ENCODE peak calls at places on chromosomes 1 and 21, in seven cellular contexts. One of them, this sample, is unnamed.

GRCh38 chr1:100671604-100672003 is 47.9 kb upstream of the VCAM1 start:
- DNase-seq in H7: no peak
- DNase-seq in psoas muscle: no peak
- DNase-seq in activated CD4-positive, alpha-beta T cell treated with anti-CD3 and anti-CD28 coated beads, Interleukin-2, amount 10 ng/mL, durations not matched to agents 24 days and 14 days: no peak
- DNase-seq in activated effector memory CD4-positive, alpha-beta T cell treated with anti-CD3 and anti-CD28 coated beads, Interleukin-2, amount 50 U/mL, for 16 hours: no peak
- DNase-seq in hypothalamus: no peak
- DNase-seq in OCI-LY7: no peak
- DNase-seq in this sample: no peak

GRCh38 chr1:190416239-190416638 is 61.4 kb downstream of the BRINP3 start:
- DNase-seq in activated effector memory CD4-positive, alpha-beta T cell treated with anti-CD3 and anti-CD28 coated beads, Interleukin-2, amount 50 U/mL, for 16 hours: no peak
- DNase-seq in OCI-LY7: no peak
- DNase-seq in psoas muscle: no peak
- DNase-seq in activated CD4-positive, alpha-beta T cell treated with anti-CD3 and anti-CD28 coated beads, Interleukin-2, amount 10 ng/mL, durations not matched to agents 24 days and 14 days: no peak
- DNase-seq in H7: no peak
- DNase-seq in hypothalamus: no peak
- DNase-seq in this sample: no peak

GRCh38 chr1:8211620-8212442 is 106.1 kb upstream of the SLC45A1 start:
- DNase-seq in hypothalamus: no peak
- DNase-seq in OCI-LY7: no peak
- DNase-seq in activated CD4-positive, alpha-beta T cell treated with anti-CD3 and anti-CD28 coated beads, Interleukin-2, amount 10 ng/mL, durations not matched to agents 24 days and 14 days: peak; percentile 69
- DNase-seq in activated effector memory CD4-positive, alpha-beta T cell treated with anti-CD3 and anti-CD28 coated beads, Interleukin-2, amount 50 U/mL, for 16 hours: no peak
- DNase-seq in psoas muscle: peak; percentile 66
- DNase-seq in H7: no peak
- DNase-seq in this sample: no peak

GRCh38 chr1:221766210-221766609 is 24.3 kb upstream of the DUSP10 start:
- DNase-seq in OCI-LY7: no peak
- DNase-seq in psoas muscle: no peak
- DNase-seq in activated CD4-positive, alpha-beta T cell treated with anti-CD3 and anti-CD28 coated beads, Interleukin-2, amount 10 ng/mL, durations not matched to agents 24 days and 14 days: no peak
- DNase-seq in activated effector memory CD4-positive, alpha-beta T cell treated with anti-CD3 and anti-CD28 coated beads, Interleukin-2, amount 50 U/mL, for 16 hours: no peak
- DNase-seq in hypothalamus: no peak
- DNase-seq in H7: no peak
- DNase-seq in this sample: no peak

GRCh38 chr1:22747735-22748073 is 37.1 kb downstream of the EPHB2 start:
- DNase-seq in activated CD4-positive, alpha-beta T cell treated with anti-CD3 and anti-CD28 coated beads, Interleukin-2, amount 10 ng/mL, durations not matched to agents 24 days and 14 days: no peak
- DNase-seq in hypothalamus: no peak
- DNase-seq in OCI-LY7: no peak
- DNase-seq in psoas muscle: no peak
- DNase-seq in activated effector memory CD4-positive, alpha-beta T cell treated with anti-CD3 and anti-CD28 coated beads, Interleukin-2, amount 50 U/mL, for 16 hours: no peak
- DNase-seq in H7: no peak
- DNase-seq in this sample: no peak

GRCh38 chr1:18599704-18600103 is 30.9 kb upstream of the PAX7 start:
- DNase-seq in H7: no peak
- DNase-seq in hypothalamus: no peak
- DNase-seq in activated effector memory CD4-positive, alpha-beta T cell treated with anti-CD3 and anti-CD28 coated beads, Interleukin-2, amount 50 U/mL, for 16 hours: no peak
- DNase-seq in OCI-LY7: no peak
- DNase-seq in psoas muscle: no peak
- DNase-seq in activated CD4-positive, alpha-beta T cell treated with anti-CD3 and anti-CD28 coated beads, Interleukin-2, amount 10 ng/mL, durations not matched to agents 24 days and 14 days: no peak
- DNase-seq in this sample: no peak

GRCh38 chr21:34603002-34603709 is 11.8 kb downstream of the RCAN1 start:
- DNase-seq in activated CD4-positive, alpha-beta T cell treated with anti-CD3 and anti-CD28 coated beads, Interleukin-2, amount 10 ng/mL, durations not matched to agents 24 days and 14 days: peak; percentile 86
- DNase-seq in psoas muscle: peak; percentile 87
- DNase-seq in hypothalamus: peak; percentile 83
- DNase-seq in activated effector memory CD4-positive, alpha-beta T cell treated with anti-CD3 and anti-CD28 coated beads, Interleukin-2, amount 50 U/mL, for 16 hours: peak; percentile 82
- DNase-seq in OCI-LY7: peak; percentile 57
- DNase-seq in H7: peak; percentile 80
- DNase-seq in this sample: peak; percentile 62

GRCh38 chr1:206738370-206739366 is 31.9 kb upstream of the IL19 start:
- DNase-seq in psoas muscle: no peak
- DNase-seq in activated CD4-positive, alpha-beta T cell treated with anti-CD3 and anti-CD28 coated beads, Interleukin-2, amount 10 ng/mL, durations not matched to agents 24 days and 14 days: no peak
- DNase-seq in activated effector memory CD4-positive, alpha-beta T cell treated with anti-CD3 and anti-CD28 coated beads, Interleukin-2, amount 50 U/mL, for 16 hours: no peak
- DNase-seq in H7: peak; percentile 69
- DNase-seq in OCI-LY7: peak; percentile 47
- DNase-seq in hypothalamus: no peak
- DNase-seq in this sample: no peak

GRCh38 chr1:19688041-19688842 is 23.6 kb downstream of the HTR6 start:
- DNase-seq in activated effector memory CD4-positive, alpha-beta T cell treated with anti-CD3 and anti-CD28 coated beads, Interleukin-2, amount 50 U/mL, for 16 hours: peak; percentile 77
- DNase-seq in activated CD4-positive, alpha-beta T cell treated with anti-CD3 and anti-CD28 coated beads, Interleukin-2, amount 10 ng/mL, durations not matched to agents 24 days and 14 days: no peak
- DNase-seq in hypothalamus: no peak
- DNase-seq in H7: no peak
- DNase-seq in OCI-LY7: no peak
- DNase-seq in psoas muscle: no peak
- DNase-seq in this sample: no peak

GRCh38 chr1:35120458-35121133 is 41.4 kb downstream of the ZMYM1 start:
- DNase-seq in OCI-LY7: no peak
- DNase-seq in H7: peak; percentile 57
- DNase-seq in psoas muscle: no peak
- DNase-seq in activated effector memory CD4-positive, alpha-beta T cell treated with anti-CD3 and anti-CD28 coated beads, Interleukin-2, amount 50 U/mL, for 16 hours: peak; percentile 63
- DNase-seq in hypothalamus: no peak
- DNase-seq in activated CD4-positive, alpha-beta T cell treated with anti-CD3 and anti-CD28 coated beads, Interleukin-2, amount 10 ng/mL, durations not matched to agents 24 days and 14 days: peak; percentile 59
- DNase-seq in this sample: no peak

GRCh38 chr1:212132040-212132439 is 96.5 kb downstream of the DTL start:
- DNase-seq in OCI-LY7: no peak
- DNase-seq in H7: no peak
- DNase-seq in activated CD4-positive, alpha-beta T cell treated with anti-CD3 and anti-CD28 coated beads, Interleukin-2, amount 10 ng/mL, durations not matched to agents 24 days and 14 days: no peak
- DNase-seq in activated effector memory CD4-positive, alpha-beta T cell treated with anti-CD3 and anti-CD28 coated beads, Interleukin-2, amount 50 U/mL, for 16 hours: no peak
- DNase-seq in hypothalamus: no peak
- DNase-seq in psoas muscle: no peak
- DNase-seq in this sample: no peak

GRCh38 chr1:205948886-205949285 is 5.6 kb upstream of the SLC26A9 start:
- DNase-seq in activated effector memory CD4-positive, alpha-beta T cell treated with anti-CD3 and anti-CD28 coated beads, Interleukin-2, amount 50 U/mL, for 16 hours: no peak
- DNase-seq in hypothalamus: no peak
- DNase-seq in OCI-LY7: no peak
- DNase-seq in H7: no peak
- DNase-seq in activated CD4-positive, alpha-beta T cell treated with anti-CD3 and anti-CD28 coated beads, Interleukin-2, amount 10 ng/mL, durations not matched to agents 24 days and 14 days: no peak
- DNase-seq in psoas muscle: no peak
- DNase-seq in this sample: no peak

GRCh38 chr1:201552941-201553341 is 14.0 kb downstream of the NAV1 start:
- DNase-seq in psoas muscle: no peak
- DNase-seq in activated CD4-positive, alpha-beta T cell treated with anti-CD3 and anti-CD28 coated beads, Interleukin-2, amount 10 ng/mL, durations not matched to agents 24 days and 14 days: no peak
- DNase-seq in OCI-LY7: no peak
- DNase-seq in hypothalamus: peak; percentile 37
- DNase-seq in activated effector memory CD4-positive, alpha-beta T cell treated with anti-CD3 and anti-CD28 coated beads, Interleukin-2, amount 50 U/mL, for 16 hours: no peak
- DNase-seq in H7: no peak
- DNase-seq in this sample: no peak

GRCh38 chr21:45740491-45741357 is 97.2 kb downstream of the PCBP3 start:
- DNase-seq in psoas muscle: no peak
- DNase-seq in OCI-LY7: no peak
- DNase-seq in hypothalamus: no peak
- DNase-seq in H7: peak; percentile 48
- DNase-seq in activated CD4-positive, alpha-beta T cell treated with anti-CD3 and anti-CD28 coated beads, Interleukin-2, amount 10 ng/mL, durations not matched to agents 24 days and 14 days: peak; percentile 48
- DNase-seq in activated effector memory CD4-positive, alpha-beta T cell treated with anti-CD3 and anti-CD28 coated beads, Interleukin-2, amount 50 U/mL, for 16 hours: no peak
- DNase-seq in this sample: no peak

GRCh38 chr1:244010191-244010590 is 40.9 kb upstream of the ZBTB18 start:
- DNase-seq in OCI-LY7: no peak
- DNase-seq in activated effector memory CD4-positive, alpha-beta T cell treated with anti-CD3 and anti-CD28 coated beads, Interleukin-2, amount 50 U/mL, for 16 hours: peak; percentile 71
- DNase-seq in H7: no peak
- DNase-seq in activated CD4-positive, alpha-beta T cell treated with anti-CD3 and anti-CD28 coated beads, Interleukin-2, amount 10 ng/mL, durations not matched to agents 24 days and 14 days: no peak
- DNase-seq in psoas muscle: no peak
- DNase-seq in hypothalamus: no peak
- DNase-seq in this sample: no peak

GRCh38 chr1:15326691-15327530 is 79.9 kb downstream of the FHAD1 start:
- DNase-seq in OCI-LY7: no peak
- DNase-seq in activated CD4-positive, alpha-beta T cell treated with anti-CD3 and anti-CD28 coated beads, Interleukin-2, amount 10 ng/mL, durations not matched to agents 24 days and 14 days: no peak
- DNase-seq in hypothalamus: no peak
- DNase-seq in psoas muscle: no peak
- DNase-seq in activated effector memory CD4-positive, alpha-beta T cell treated with anti-CD3 and anti-CD28 coated beads, Interleukin-2, amount 50 U/mL, for 16 hours: no peak
- DNase-seq in H7: no peak
- DNase-seq in this sample: peak; percentile 4

GRCh38 chr1:245153645-245154428 is 948 bp upstream of the KIF26B start:
- DNase-seq in activated effector memory CD4-positive, alpha-beta T cell treated with anti-CD3 and anti-CD28 coated beads, Interleukin-2, amount 50 U/mL, for 16 hours: peak; percentile 63
- DNase-seq in psoas muscle: peak; percentile 59
- DNase-seq in H7: peak; percentile 73
- DNase-seq in OCI-LY7: no peak
- DNase-seq in activated CD4-positive, alpha-beta T cell treated with anti-CD3 and anti-CD28 coated beads, Interleukin-2, amount 10 ng/mL, durations not matched to agents 24 days and 14 days: no peak
- DNase-seq in hypothalamus: no peak
- DNase-seq in this sample: no peak

GRCh38 chr1:211895126-211895759 is 64.7 kb upstream of the LPGAT1 start:
- DNase-seq in psoas muscle: no peak
- DNase-seq in activated CD4-positive, alpha-beta T cell treated with anti-CD3 and anti-CD28 coated beads, Interleukin-2, amount 10 ng/mL, durations not matched to agents 24 days and 14 days: no peak
- DNase-seq in OCI-LY7: no peak
- DNase-seq in H7: no peak
- DNase-seq in activated effector memory CD4-positive, alpha-beta T cell treated with anti-CD3 and anti-CD28 coated beads, Interleukin-2, amount 50 U/mL, for 16 hours: no peak
- DNase-seq in hypothalamus: no peak
- DNase-seq in this sample: no peak

GRCh38 chr1:58885998-58886397 is 102.2 kb upstream of the JUN start:
- DNase-seq in activated effector memory CD4-positive, alpha-beta T cell treated with anti-CD3 and anti-CD28 coated beads, Interleukin-2, amount 50 U/mL, for 16 hours: no peak
- DNase-seq in hypothalamus: peak; percentile 70
- DNase-seq in H7: no peak
- DNase-seq in OCI-LY7: no peak
- DNase-seq in activated CD4-positive, alpha-beta T cell treated with anti-CD3 and anti-CD28 coated beads, Interleukin-2, amount 10 ng/mL, durations not matched to agents 24 days and 14 days: peak; percentile 76
- DNase-seq in psoas muscle: peak; percentile 81
- DNase-seq in this sample: peak; percentile 12

GRCh38 chr1:46076343-46076742 is 56.1 kb downstream of the PIK3R3 start:
- DNase-seq in OCI-LY7: no peak
- DNase-seq in activated effector memory CD4-positive, alpha-beta T cell treated with anti-CD3 and anti-CD28 coated beads, Interleukin-2, amount 50 U/mL, for 16 hours: no peak
- DNase-seq in activated CD4-positive, alpha-beta T cell treated with anti-CD3 and anti-CD28 coated beads, Interleukin-2, amount 10 ng/mL, durations not matched to agents 24 days and 14 days: no peak
- DNase-seq in H7: no peak
- DNase-seq in psoas muscle: no peak
- DNase-seq in hypothalamus: no peak
- DNase-seq in this sample: no peak

GRCh38 chr1:110438883-110439282 is 12.1 kb upstream of the PROK1 start:
- DNase-seq in activated CD4-positive, alpha-beta T cell treated with anti-CD3 and anti-CD28 coated beads, Interleukin-2, amount 10 ng/mL, durations not matched to agents 24 days and 14 days: no peak
- DNase-seq in OCI-LY7: no peak
- DNase-seq in hypothalamus: no peak
- DNase-seq in activated effector memory CD4-positive, alpha-beta T cell treated with anti-CD3 and anti-CD28 coated beads, Interleukin-2, amount 50 U/mL, for 16 hours: no peak
- DNase-seq in psoas muscle: no peak
- DNase-seq in H7: no peak
- DNase-seq in this sample: no peak

GRCh38 chr1:22739648-22740385 is 29.2 kb downstream of the EPHB2 start:
- DNase-seq in activated effector memory CD4-positive, alpha-beta T cell treated with anti-CD3 and anti-CD28 coated beads, Interleukin-2, amount 50 U/mL, for 16 hours: no peak
- DNase-seq in H7: no peak
- DNase-seq in activated CD4-positive, alpha-beta T cell treated with anti-CD3 and anti-CD28 coated beads, Interleukin-2, amount 10 ng/mL, durations not matched to agents 24 days and 14 days: no peak
- DNase-seq in OCI-LY7: no peak
- DNase-seq in hypothalamus: no peak
- DNase-seq in psoas muscle: no peak
- DNase-seq in this sample: no peak

GRCh38 chr1:3417082-3417728 is 37.3 kb upstream of the ARHGEF16 start:
- DNase-seq in H7: no peak
- DNase-seq in OCI-LY7: no peak
- DNase-seq in hypothalamus: no peak
- DNase-seq in activated effector memory CD4-positive, alpha-beta T cell treated with anti-CD3 and anti-CD28 coated beads, Interleukin-2, amount 50 U/mL, for 16 hours: no peak
- DNase-seq in activated CD4-positive, alpha-beta T cell treated with anti-CD3 and anti-CD28 coated beads, Interleukin-2, amount 10 ng/mL, durations not matched to agents 24 days and 14 days: no peak
- DNase-seq in psoas muscle: no peak
- DNase-seq in this sample: no peak